ENCODE peak calls at places on chromosome 17, in seven cellular contexts. G, M, U, S, A, E and B are unnamed samples. For H3K4me1 and H3K27me3, the result is how much of the 10 kb centered on the place peaks cover.

GRCh38 chr17:17305282-17305801 is 2.2 kb downstream of the NT5M start:
- DNase-seq in G (no peak), M (no peak), U (no peak), S (no peak), A (no peak), E (peak), B (no peak)

GRCh38 chr17:50693041-50693682 is 14.6 kb downstream of the ANKRD40 start:
- DNase-seq in G (no peak), M (no peak), U (no peak), S (no peak), A (peak), E (no peak), B (no peak)

GRCh38 chr17:15952916-15953865 is 8.3 kb downstream of the ADORA2B start:
- DNase-seq in G (no peak), M (no peak), U (no peak), S (no peak), A (no peak), E (no peak), B (no peak)

GRCh38 chr17:69427486-69428197 is 13.1 kb downstream of the MAP2K6 start:
- DNase-seq in G (no peak), M (no peak), U (no peak), S (no peak), A (no peak), E (no peak), B (no peak)

GRCh38 chr17:65079489-65079900 is 23.0 kb upstream of the GNA13 start:
- DNase-seq in G (no peak), M (no peak), U (no peak), S (no peak), A (no peak), E (peak), B (peak)

GRCh38 chr17:61284174-61284573 is 115.5 kb upstream of the TBX2 start:
- DNase-seq in G (no peak), M (no peak), U (no peak), S (no peak), A (peak), E (no peak), B (no peak)

GRCh38 chr17:48240562-48241130 is 133.1 kb downstream of the SNX11 start:
- DNase-seq in G (no peak), M (no peak), U (no peak), S (no peak), A (peak), E (no peak), B (no peak)

GRCh38 chr17:79809530-79810137 is 12.8 kb upstream of the CBX8 start:
- DNase-seq in G (peak), M (no peak), U (no peak), S (peak), A (no peak), E (peak), B (peak)

GRCh38 chr17:11140028-11140427 is 101.0 kb upstream of the SHISA6 start:
- DNase-seq in G (no peak), M (no peak), U (no peak), S (no peak), A (no peak), E (no peak), B (peak)

GRCh38 chr17:1746975-1747543 is 4.4 kb downstream of the SERPINF2 start:
- DNase-seq in G (peak), M (no peak), U (no peak), S (peak), A (no peak), E (no peak), B (peak)

GRCh38 chr17:20122236-20122879 is 113.2 kb downstream of the SPECC1 start:
- DNase-seq in G (no peak), M (no peak), U (no peak), S (no peak), A (no peak), E (no peak), B (peak)

GRCh38 chr17:82235056-82235774 is 6.4 kb downstream of the SLC16A3 start:
- DNase-seq in G (no peak), M (no peak), U (no peak), S (no peak), A (no peak), E (no peak), B (peak)

GRCh38 chr17:20059728-20060188 is 50.6 kb downstream of the SPECC1 start:
- DNase-seq in G (no peak), M (no peak), U (no peak), S (no peak), A (peak), E (no peak), B (no peak)

GRCh38 chr17:56230660-56231059 is 77.4 kb downstream of the ANKFN1 start:
- DNase-seq in G (no peak), M (peak), U (no peak), S (no peak), A (peak), E (no peak), B (peak)

GRCh38 chr17:29240477-29240876 is 6.2 kb upstream of the CRYBA1 start:
- DNase-seq in G (no peak), M (no peak), U (no peak), S (no peak), A (peak), E (no peak), B (no peak)

GRCh38 chr17:17304521-17304985 is 1.4 kb downstream of the NT5M start:
- DNase-seq in G (no peak), M (no peak), U (no peak), S (no peak), A (no peak), E (no peak), B (no peak)

GRCh38 chr17:17784599-17785264 is 52.1 kb downstream of the SREBF1 start:
- DNase-seq in G (peak), M (no peak), U (no peak), S (peak), A (peak), E (peak), B (no peak)

GRCh38 chr17:5164465-5164864 is 27.2 kb downstream of the ZNF594 start:
- DNase-seq in G (no peak), M (no peak), U (no peak), S (no peak), A (no peak), E (no peak), B (no peak)

GRCh38 chr17:27597783-27598320 is 33.1 kb upstream of the LGALS9 start:
- DNase-seq in G (no peak), M (no peak), U (no peak), S (no peak), A (no peak), E (no peak), B (no peak)

GRCh38 chr17:48296453-48296852 is 133.6 kb downstream of the SKAP1 start:
- DNase-seq in G (no peak), M (no peak), U (no peak), S (no peak), A (no peak), E (no peak), B (no peak)

GRCh38 chr17:30605523-30605922 is 128.3 kb downstream of the GOSR1 start:
- DNase-seq in G (no peak), M (no peak), U (no peak), S (no peak), A (no peak), E (no peak), B (no peak)

GRCh38 chr17:230371-230770 is 48.9 kb upstream of the DOC2B start:
- DNase-seq in G (no peak), M (no peak), U (no peak), S (peak), A (no peak), E (no peak), B (no peak)

GRCh38 chr17:49896860-49897259 is 49.0 kb upstream of the TAC4 start:
- DNase-seq in G (no peak), M (no peak), U (no peak), S (no peak), A (no peak), E (no peak), B (no peak)

GRCh38 chr17:28563475-28563874 is 7.8 kb downstream of the PIGS start:
- DNase-seq in G (no peak), M (no peak), U (no peak), S (peak), A (peak), E (no peak), B (no peak)

GRCh38 chr17:30236297-30236624 is 764 bp upstream of the SLC6A4 start:
- DNase-seq in G (no peak), M (no peak), U (no peak), S (no peak), A (no peak), E (no peak), B (no peak)

GRCh38 chr17:60597297-60597696 is 2.7 kb upstream of the PPM1D start:
- DNase-seq in G (no peak), M (no peak), U (no peak), S (no peak), A (no peak), E (no peak), B (no peak)

GRCh38 chr17:34581446-34582184 is 2.2 kb downstream of the TMEM132E start:
- DNase-seq in G (no peak), M (no peak), U (no peak), S (no peak), A (peak), E (peak), B (peak)

GRCh38 chr17:4945176-4945943 is 3.0 kb downstream of the PFN1 start:
- DNase-seq in G (peak), M (peak), U (no peak), S (peak), A (peak), E (no peak), B (peak)

GRCh38 chr17:80763293-80763867 is 218.7 kb downstream of the RPTOR start:
- DNase-seq in G (no peak), M (no peak), U (no peak), S (no peak), A (no peak), E (no peak), B (no peak)

GRCh38 chr17:32759476-32759875 is 117.4 kb downstream of the MYO1D start:
- DNase-seq in G (no peak), M (no peak), U (no peak), S (no peak), A (no peak), E (no peak), B (no peak)

GRCh38 chr17:56292628-56293027 is 139.4 kb downstream of the ANKFN1 start:
- DNase-seq in G (no peak), M (no peak), U (no peak), S (no peak), A (peak), E (no peak), B (no peak)

GRCh38 chr17:82980632-82981031 is 98.8 kb upstream of the METRNL start:
- DNase-seq in G (no peak), M (no peak), U (no peak), S (no peak), A (no peak), E (no peak), B (no peak)

GRCh38 chr17:8133941-8134340 is 10.0 kb upstream of the HES7 start:
- DNase-seq in G (no peak), M (no peak), U (no peak), S (no peak), A (no peak), E (no peak), B (no peak)

GRCh38 chr17:47962901-47963300 is 5.2 kb upstream of the PRR15L start:
- DNase-seq in G (no peak), M (no peak), U (no peak), S (no peak), A (no peak), E (no peak), B (no peak)

GRCh38 chr17:12996357-12996756 is 21.5 kb downstream of the ELAC2 start:
- DNase-seq in G (no peak), M (no peak), U (no peak), S (no peak), A (no peak), E (no peak), B (no peak)

GRCh38 chr17:43401293-43401692 is 2.5 kb downstream of the ARL4D start:
- DNase-seq in G (peak), M (no peak), U (no peak), S (peak), A (peak), E (no peak), B (no peak)

GRCh38 chr17:55117063-55117611 is 147.6 kb upstream of the HLF start:
- DNase-seq in G (no peak), M (no peak), U (no peak), S (no peak), A (no peak), E (no peak), B (no peak)

GRCh38 chr17:82400830-82401229 is 17.3 kb upstream of the HEXD start:
- DNase-seq in G (peak), M (no peak), U (peak), S (no peak), A (no peak), E (no peak), B (peak)

GRCh38 chr17:4879591-4879990 is 19.7 kb upstream of the C17orf107 start:
- DNase-seq in G (no peak), M (no peak), U (no peak), S (no peak), A (no peak), E (no peak), B (no peak)

GRCh38 chr17:19270347-19270950 is 33.3 kb downstream of the EPN2 start:
- DNase-seq in G (no peak), M (no peak), U (no peak), S (no peak), A (no peak), E (no peak), B (no peak)

GRCh38 chr17:74758846-74759163 is 10.4 kb downstream of the NHERF1 start:
- DNase-seq in G (no peak), M (no peak), U (no peak), S (no peak), A (peak), E (peak), B (no peak)

GRCh38 chr17:74757931-74758845 is 9.8 kb downstream of the NHERF1 start:
- DNase-seq in G (peak), M (no peak), U (no peak), S (peak), A (no peak), E (peak), B (no peak)

GRCh38 chr17:74755533-74755932 is 7.1 kb downstream of the NHERF1 start:
- DNase-seq in G (no peak), M (no peak), U (no peak), S (no peak), A (no peak), E (no peak), B (no peak)

GRCh38 chr17:74757502-74757901 is 9.1 kb downstream of the NHERF1 start:
- DNase-seq in G (peak), M (no peak), U (no peak), S (peak), A (no peak), E (peak), B (peak)

GRCh38 chr17:74756891-74757290 is 8.5 kb downstream of the NHERF1 start:
- DNase-seq in G (peak), M (no peak), U (no peak), S (no peak), A (no peak), E (no peak), B (no peak)
- H3K4me1 ChIP-seq in G (half or more), M (half or more), U (half or more), S (half or more), A (under half), E (under half), B (under half)

GRCh38 chr17:7019406-7019805 is 3.4 kb upstream of the BCL6B start:
- DNase-seq in G (no peak), M (no peak), U (no peak), S (no peak), A (no peak), E (no peak), B (no peak)
- H3K27ac ChIP-seq in G (peak), M (peak), U (no peak), S (peak), A (peak), E (peak), B (peak)

GRCh38 chr17:78337244-78338109 is 22.4 kb downstream of the SOCS3 start:
- DNase-seq in G (no peak), M (no peak), U (no peak), S (no peak), A (peak), E (no peak), B (peak)
- H3K27me3 ChIP-seq in G (under half), M (under half), U (under half), S (under half), A (under half), E (under half), B (under half)

GRCh38 chr17:78128616-78129384 is at the start of gene TMC6:
- DNase-seq in G (peak), M (no peak), U (peak), S (peak), A (no peak), E (peak), B (peak)

GRCh38 chr17:78126895-78127239 is 1.7 kb downstream of the TMC6 start:
- DNase-seq in G (no peak), M (no peak), U (no peak), S (no peak), A (no peak), E (no peak), B (no peak)

GRCh38 chr17:78127240-78127887 is 1.2 kb downstream of the TMC6 start:
- DNase-seq in G (peak), M (peak), U (peak), S (peak), A (no peak), E (peak), B (peak)

GRCh38 chr17:78129385-78130079 is 977 bp upstream of the TMC6 start:
- DNase-seq in G (no peak), M (no peak), U (no peak), S (no peak), A (no peak), E (no peak), B (no peak)

DNA sequence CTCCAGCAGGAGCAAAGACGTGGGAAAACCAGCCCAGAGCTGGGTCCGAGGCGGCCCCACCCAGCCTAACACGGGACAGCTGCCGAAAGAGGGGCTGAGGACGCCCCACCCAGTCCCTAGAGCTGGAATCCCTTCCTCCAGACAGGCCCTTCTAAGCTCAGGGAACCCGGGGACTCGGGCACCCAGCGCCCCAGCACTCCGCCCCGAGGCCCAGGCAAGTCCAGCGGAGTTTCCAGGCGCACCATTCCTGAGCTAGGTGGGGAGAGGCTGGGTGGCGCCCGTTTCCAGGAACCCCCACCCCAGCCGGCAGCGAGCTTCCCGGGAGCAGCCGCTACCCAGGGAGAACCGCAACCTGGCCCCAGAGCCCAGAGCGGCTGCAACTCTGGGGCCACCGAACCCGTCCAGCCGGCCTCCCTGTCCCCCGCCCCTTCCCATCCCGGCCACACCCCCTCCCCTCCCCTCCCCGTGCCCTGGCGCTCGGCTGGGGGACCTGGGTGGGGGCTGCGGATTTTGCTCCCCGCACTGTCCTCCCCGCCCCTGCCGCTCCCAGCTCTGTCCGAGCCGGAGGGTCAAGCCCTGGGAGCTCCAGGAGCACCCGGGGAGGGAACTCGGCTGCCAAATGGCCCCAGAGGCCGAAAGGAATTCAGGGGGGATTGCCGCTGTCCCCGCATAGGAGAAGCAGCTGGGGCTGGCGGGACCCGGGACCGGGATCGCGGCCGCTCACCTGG is 503 bp downstream of the TMC6 start:
- DNase-seq in G (peak), M (no peak), U (no peak), S (peak), A (no peak), E (peak), B (peak)
- H3K4me1 ChIP-seq in G (half or more), M (half or more), U (half or more), S (under half), A (under half), E (under half), B (under half)

GRCh38 chr17:38469875-38470274 is 41.6 kb downstream of the ARHGAP23 start:
- DNase-seq in G (no peak), M (no peak), U (no peak), S (no peak), A (peak), E (no peak), B (no peak)
- H3K27ac ChIP-seq in G (peak), M (peak), U (no peak), S (no peak), A (peak), E (no peak), B (no peak)

DNA sequence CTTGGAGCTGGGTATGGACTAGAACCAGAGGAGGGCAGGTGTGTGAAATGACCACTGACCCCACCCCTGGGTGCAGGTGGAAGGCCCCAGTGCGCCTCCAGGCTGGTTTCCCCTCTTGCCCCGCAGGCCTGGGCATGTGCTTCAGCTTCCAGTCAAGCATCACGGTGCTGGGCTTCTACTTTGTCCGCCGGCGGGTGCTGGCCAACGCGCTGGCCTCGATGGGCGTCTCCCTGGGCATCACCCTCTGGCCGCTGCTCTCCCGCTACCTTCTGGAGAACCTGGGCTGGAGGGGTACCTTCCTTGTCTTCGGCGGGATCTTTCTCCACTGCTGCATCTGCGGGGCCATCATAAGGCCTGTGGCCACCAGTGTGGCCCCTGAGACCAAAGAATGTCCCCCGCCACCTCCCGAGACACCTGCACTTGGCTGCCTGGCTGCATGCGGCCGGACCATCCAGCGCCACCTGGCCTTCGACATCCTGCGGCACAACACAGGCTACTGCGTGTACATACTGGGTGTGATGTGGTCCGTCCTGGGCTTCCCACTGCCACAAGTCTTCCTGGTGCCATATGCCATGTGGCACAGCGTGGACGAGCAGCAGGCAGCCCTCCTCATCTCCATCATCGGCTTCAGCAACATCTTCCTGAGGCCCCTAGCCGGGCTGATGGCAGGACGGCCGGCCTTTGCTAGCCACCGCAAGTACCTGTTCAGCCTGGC is 9.7 kb upstream of the ARMC7 start:
- DNase-seq in G (no peak), M (no peak), U (no peak), S (no peak), A (no peak), E (no peak), B (no peak)
- H3K27me3 ChIP-seq in G (under half), M (under half), U (under half), S (under half), A (under half), E (under half), B (under half)

DNA sequence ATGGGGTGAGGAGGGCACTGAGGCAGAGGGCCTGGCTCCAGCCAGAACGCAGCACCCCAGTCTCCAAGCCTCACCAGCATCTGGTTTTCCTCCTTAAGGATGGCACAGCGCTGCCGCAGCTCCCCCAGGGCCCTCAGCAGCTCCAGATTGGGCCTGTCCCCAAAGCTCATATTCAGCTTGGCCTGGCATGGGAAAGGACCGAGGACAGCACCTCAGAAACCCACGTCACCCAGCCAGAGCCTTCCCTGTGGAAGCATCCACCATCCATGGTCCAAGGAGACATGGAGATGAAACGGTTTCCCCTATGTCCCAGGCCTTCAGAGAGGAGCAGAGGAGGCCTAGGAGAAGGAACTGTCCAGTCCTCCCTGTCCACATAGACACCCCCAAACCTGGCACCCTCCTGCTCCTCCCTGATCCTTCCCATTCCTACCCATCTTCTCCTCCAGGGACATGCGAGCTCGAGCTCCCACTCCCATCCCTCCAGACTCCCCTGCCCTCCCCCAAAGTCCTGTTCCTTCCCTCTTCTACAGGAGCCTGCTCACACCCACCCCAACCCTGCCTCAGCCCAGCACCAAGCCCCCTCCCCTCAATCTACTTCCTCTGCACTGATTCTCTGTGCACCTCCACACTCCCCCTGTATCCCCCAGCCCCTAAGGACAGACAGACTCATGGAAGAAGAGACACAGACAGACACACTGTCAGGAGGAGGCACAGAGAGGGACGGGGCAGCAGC is 1.8 kb downstream of the TSPOAP1 start:
- DNase-seq in G (no peak), M (no peak), U (no peak), S (no peak), A (no peak), E (peak), B (no peak)
- H3K4me1 ChIP-seq in G (under half), M (under half), U (under half), S (under half), A (under half), E (under half), B (under half)